ENCODE peak calls at places on chromosomes 3 and 15, in seven cellular contexts. One of them, this sample, is unnamed.

GRCh38 chr3:157317895-157318294 is 118.8 kb upstream of the PTX3 start:
- DNase-seq in Peyer's patch: no peak
- DNase-seq in cardiac muscle cell: no peak
- DNase-seq in A549: no peak
- DNase-seq in AG04450: no peak
- DNase-seq in hepatocyte: no peak
- DNase-seq in HL-60: no peak
- DNase-seq in this sample: no peak

GRCh38 chr3:9957214-9957613 is 5.0 kb upstream of the PRRT3 start:
- DNase-seq in Peyer's patch: no peak
- DNase-seq in cardiac muscle cell: no peak
- DNase-seq in A549: no peak
- DNase-seq in AG04450: no peak
- DNase-seq in hepatocyte: no peak
- DNase-seq in HL-60: no peak
- DNase-seq in this sample: no peak

GRCh38 chr3:31927806-31928205 is 53.3 kb downstream of the OSBPL10 start:
- DNase-seq in Peyer's patch: no peak
- DNase-seq in cardiac muscle cell: no peak
- DNase-seq in A549: no peak
- DNase-seq in AG04450: no peak
- DNase-seq in hepatocyte: no peak
- DNase-seq in HL-60: no peak
- DNase-seq in this sample: no peak

GRCh38 chr3:107315136-107315535 is 62.1 kb upstream of the CCDC54 start:
- DNase-seq in Peyer's patch: no peak
- DNase-seq in cardiac muscle cell: no peak
- DNase-seq in A549: no peak
- DNase-seq in AG04450: no peak
- DNase-seq in hepatocyte: no peak
- DNase-seq in HL-60: no peak
- DNase-seq in this sample: no peak

GRCh38 chr15:56758770-56759449 is 25.6 kb upstream of the ZNF280D start:
- DNase-seq in Peyer's patch: no peak
- DNase-seq in cardiac muscle cell: no peak
- DNase-seq in A549: no peak
- DNase-seq in AG04450: no peak
- DNase-seq in hepatocyte: no peak
- DNase-seq in HL-60: no peak
- DNase-seq in this sample: no peak

GRCh38 chr3:102024270-102024904 is 175.1 kb downstream of the NFKBIZ start:
- DNase-seq in Peyer's patch: no peak
- DNase-seq in cardiac muscle cell: no peak
- DNase-seq in A549: no peak
- DNase-seq in AG04450: no peak
- DNase-seq in hepatocyte: no peak
- DNase-seq in HL-60: no peak
- DNase-seq in this sample: no peak

GRCh38 chr3:55330756-55331155 is 156.3 kb downstream of the WNT5A start:
- DNase-seq in Peyer's patch: no peak
- DNase-seq in cardiac muscle cell: no peak
- DNase-seq in A549: no peak
- DNase-seq in AG04450: peak
- DNase-seq in hepatocyte: peak
- DNase-seq in HL-60: no peak
- DNase-seq in this sample: no peak

GRCh38 chr15:70258369-70259029 is 160.8 kb upstream of the TLE3 start:
- DNase-seq in Peyer's patch: peak
- DNase-seq in cardiac muscle cell: no peak
- DNase-seq in A549: no peak
- DNase-seq in AG04450: no peak
- DNase-seq in hepatocyte: no peak
- DNase-seq in HL-60: no peak
- DNase-seq in this sample: no peak

GRCh38 chr3:143973352-143974021 is 1.9 kb downstream of the DIPK2A start:
- DNase-seq in Peyer's patch: no peak
- DNase-seq in cardiac muscle cell: peak
- DNase-seq in A549: peak
- DNase-seq in AG04450: no peak
- DNase-seq in hepatocyte: peak
- DNase-seq in HL-60: no peak
- DNase-seq in this sample: no peak

GRCh38 chr15:101138913-101139880 is 112.7 kb downstream of the CHSY1 start:
- DNase-seq in Peyer's patch: no peak
- DNase-seq in cardiac muscle cell: no peak
- DNase-seq in A549: no peak
- DNase-seq in AG04450: no peak
- DNase-seq in hepatocyte: no peak
- DNase-seq in HL-60: no peak
- DNase-seq in this sample: no peak

GRCh38 chr3:126461450-126462070 is 14.1 kb downstream of the ZXDC start:
- DNase-seq in Peyer's patch: peak
- DNase-seq in cardiac muscle cell: no peak
- DNase-seq in A549: no peak
- DNase-seq in AG04450: no peak
- DNase-seq in hepatocyte: no peak
- DNase-seq in HL-60: no peak
- DNase-seq in this sample: no peak

GRCh38 chr3:50164056-50164455 is 8.9 kb downstream of the SEMA3F start:
- DNase-seq in Peyer's patch: peak
- DNase-seq in cardiac muscle cell: no peak
- DNase-seq in A549: peak
- DNase-seq in AG04450: peak
- DNase-seq in hepatocyte: peak
- DNase-seq in HL-60: no peak
- DNase-seq in this sample: peak

GRCh38 chr3:49427581-49427980 is 1.5 kb downstream of the NICN1 start:
- DNase-seq in Peyer's patch: no peak
- DNase-seq in cardiac muscle cell: no peak
- DNase-seq in A549: no peak
- DNase-seq in AG04450: no peak
- DNase-seq in hepatocyte: no peak
- DNase-seq in HL-60: no peak
- DNase-seq in this sample: peak

GRCh38 chr15:25905140-25905539 is 42.0 kb upstream of the ATP10A start:
- DNase-seq in Peyer's patch: no peak
- DNase-seq in cardiac muscle cell: no peak
- DNase-seq in A549: no peak
- DNase-seq in AG04450: peak
- DNase-seq in hepatocyte: no peak
- DNase-seq in HL-60: peak
- DNase-seq in this sample: peak

GRCh38 chr3:151035072-151035471 is 50.4 kb upstream of the MED12L start:
- DNase-seq in Peyer's patch: no peak
- DNase-seq in cardiac muscle cell: no peak
- DNase-seq in A549: no peak
- DNase-seq in AG04450: no peak
- DNase-seq in hepatocyte: no peak
- DNase-seq in HL-60: no peak
- DNase-seq in this sample: no peak

GRCh38 chr3:46921041-46921440 is 43.5 kb downstream of the PTH1R start:
- DNase-seq in Peyer's patch: no peak
- DNase-seq in cardiac muscle cell: no peak
- DNase-seq in A549: no peak
- DNase-seq in AG04450: no peak
- DNase-seq in hepatocyte: no peak
- DNase-seq in HL-60: no peak
- DNase-seq in this sample: no peak

GRCh38 chr3:140822381-140823047 is 119.1 kb upstream of the SLC25A36 start:
- DNase-seq in Peyer's patch: no peak
- DNase-seq in cardiac muscle cell: peak
- DNase-seq in A549: no peak
- DNase-seq in AG04450: no peak
- DNase-seq in hepatocyte: peak
- DNase-seq in HL-60: no peak
- DNase-seq in this sample: no peak

GRCh38 chr3:43786102-43786952 is 95.6 kb downstream of the ABHD5 start:
- DNase-seq in Peyer's patch: no peak
- DNase-seq in cardiac muscle cell: no peak
- DNase-seq in A549: no peak
- DNase-seq in AG04450: no peak
- DNase-seq in hepatocyte: no peak
- DNase-seq in HL-60: no peak
- DNase-seq in this sample: no peak

GRCh38 chr3:170154569-170155143 is 26.9 kb downstream of the PHC3 start:
- DNase-seq in Peyer's patch: no peak
- DNase-seq in cardiac muscle cell: peak
- DNase-seq in A549: no peak
- DNase-seq in AG04450: no peak
- DNase-seq in hepatocyte: no peak
- DNase-seq in HL-60: no peak
- DNase-seq in this sample: no peak

GRCh38 chr3:171285287-171285686 is 174.9 kb downstream of the TNIK start:
- DNase-seq in Peyer's patch: no peak
- DNase-seq in cardiac muscle cell: no peak
- DNase-seq in A549: no peak
- DNase-seq in AG04450: no peak
- DNase-seq in hepatocyte: no peak
- DNase-seq in HL-60: no peak
- DNase-seq in this sample: no peak

GRCh38 chr3:72938471-72939265 is 50.8 kb downstream of the GXYLT2 start:
- DNase-seq in Peyer's patch: peak
- DNase-seq in cardiac muscle cell: peak
- DNase-seq in A549: peak
- DNase-seq in AG04450: peak
- DNase-seq in hepatocyte: peak
- DNase-seq in HL-60: peak
- DNase-seq in this sample: peak

GRCh38 chr3:142850395-142851023 is 38.4 kb downstream of the PCOLCE2 start:
- DNase-seq in Peyer's patch: no peak
- DNase-seq in cardiac muscle cell: no peak
- DNase-seq in A549: peak
- DNase-seq in AG04450: peak
- DNase-seq in hepatocyte: peak
- DNase-seq in HL-60: peak
- DNase-seq in this sample: peak

GRCh38 chr15:51878446-51879386 is 49.3 kb downstream of the TMOD3 start:
- DNase-seq in Peyer's patch: no peak
- DNase-seq in cardiac muscle cell: no peak
- DNase-seq in A549: no peak
- DNase-seq in AG04450: no peak
- DNase-seq in hepatocyte: peak
- DNase-seq in HL-60: no peak
- DNase-seq in this sample: no peak

GRCh38 chr3:14121859-14122258 is 2.8 kb downstream of the CHCHD4 start:
- DNase-seq in Peyer's patch: no peak
- DNase-seq in cardiac muscle cell: no peak
- DNase-seq in A549: no peak
- DNase-seq in AG04450: no peak
- DNase-seq in hepatocyte: peak
- DNase-seq in HL-60: no peak
- DNase-seq in this sample: no peak

GRCh38 chr15:96353931-96354730 is 23.6 kb downstream of the NR2F2 start:
- DNase-seq in Peyer's patch: no peak
- DNase-seq in cardiac muscle cell: no peak
- DNase-seq in A549: no peak
- DNase-seq in AG04450: no peak
- DNase-seq in hepatocyte: peak
- DNase-seq in HL-60: no peak
- DNase-seq in this sample: peak
- TF ChIP-seq CTCF in Peyer's patch: peak
- TF ChIP-seq CTCF in cardiac muscle cell: peak
- TF ChIP-seq CTCF in A549: peak
- TF ChIP-seq CTCF in AG04450: peak
- TF ChIP-seq CTCF in hepatocyte: peak
- TF ChIP-seq CTCF in HL-60: no peak
- TF ChIP-seq CTCF in this sample: peak

GRCh38 chr3:64928683-64929082 is 240.9 kb upstream of the ADAMTS9 start:
- DNase-seq in Peyer's patch: no peak
- DNase-seq in cardiac muscle cell: no peak
- DNase-seq in A549: no peak
- DNase-seq in AG04450: no peak
- DNase-seq in hepatocyte: no peak
- DNase-seq in HL-60: no peak
- DNase-seq in this sample: no peak

GRCh38 chr3:64925575-64925974 is 237.8 kb upstream of the ADAMTS9 start:
- DNase-seq in Peyer's patch: no peak
- DNase-seq in cardiac muscle cell: no peak
- DNase-seq in A549: no peak
- DNase-seq in AG04450: no peak
- DNase-seq in hepatocyte: no peak
- DNase-seq in HL-60: no peak
- DNase-seq in this sample: no peak

GRCh38 chr3:64921666-64922065 is 233.9 kb upstream of the ADAMTS9 start:
- DNase-seq in Peyer's patch: no peak
- DNase-seq in cardiac muscle cell: no peak
- DNase-seq in A549: no peak
- DNase-seq in AG04450: no peak
- DNase-seq in hepatocyte: no peak
- DNase-seq in HL-60: no peak
- DNase-seq in this sample: no peak

GRCh38 chr3:64922213-64922612 is 234.4 kb upstream of the ADAMTS9 start:
- DNase-seq in Peyer's patch: no peak
- DNase-seq in cardiac muscle cell: no peak
- DNase-seq in A549: no peak
- DNase-seq in AG04450: no peak
- DNase-seq in hepatocyte: no peak
- DNase-seq in HL-60: no peak
- DNase-seq in this sample: no peak

GRCh38 chr3:64924961-64925360 is 237.2 kb upstream of the ADAMTS9 start:
- DNase-seq in Peyer's patch: no peak
- DNase-seq in cardiac muscle cell: no peak
- DNase-seq in A549: no peak
- DNase-seq in AG04450: no peak
- DNase-seq in hepatocyte: no peak
- DNase-seq in HL-60: no peak
- DNase-seq in this sample: no peak
- H3K27ac ChIP-seq in Peyer's patch: no peak
- H3K27ac ChIP-seq in cardiac muscle cell: no peak
- H3K27ac ChIP-seq in A549: no peak
- H3K27ac ChIP-seq in AG04450: no peak
- H3K27ac ChIP-seq in hepatocyte: no peak
- H3K27ac ChIP-seq in HL-60: no peak
- H3K27ac ChIP-seq in this sample: no peak

GRCh38 chr15:92391640-92392039 is 2.0 kb upstream of the ST8SIA2 start:
- DNase-seq in Peyer's patch: no peak
- DNase-seq in cardiac muscle cell: no peak
- DNase-seq in A549: peak
- DNase-seq in AG04450: no peak
- DNase-seq in hepatocyte: peak
- DNase-seq in HL-60: no peak
- DNase-seq in this sample: no peak
- TF ChIP-seq CTCF in Peyer's patch: peak
- TF ChIP-seq CTCF in cardiac muscle cell: peak
- TF ChIP-seq CTCF in A549: peak
- TF ChIP-seq CTCF in AG04450: peak
- TF ChIP-seq CTCF in hepatocyte: peak
- TF ChIP-seq CTCF in HL-60: peak
- TF ChIP-seq CTCF in this sample: peak

GRCh38 chr3:187931770-187932278 is 186.6 kb upstream of the BCL6 start:
- DNase-seq in Peyer's patch: no peak
- DNase-seq in cardiac muscle cell: no peak
- DNase-seq in A549: no peak
- DNase-seq in AG04450: no peak
- DNase-seq in hepatocyte: no peak
- DNase-seq in HL-60: no peak
- DNase-seq in this sample: no peak
- H3K27ac ChIP-seq in Peyer's patch: no peak
- H3K27ac ChIP-seq in cardiac muscle cell: no peak
- H3K27ac ChIP-seq in A549: no peak
- H3K27ac ChIP-seq in AG04450: no peak
- H3K27ac ChIP-seq in hepatocyte: no peak
- H3K27ac ChIP-seq in HL-60: no peak
- H3K27ac ChIP-seq in this sample: no peak